ENCODE peak calls at places on chromosome 22, in six cellular contexts. P is SK-N-SH, M is transverse colon, V is stomach, L is HCT116, S is spleen. U is an unnamed sample. For H3K4me1, the result is how much of the 10 kb centered on the place peaks cover.

GRCh38 chr22:45552580-45553332 is 50.1 kb downstream of the FBLN1 start:
- DNase-seq in M (peak), S (no peak), P (peak), V (peak), L (no peak), U (no peak)

GRCh38 chr22:23446796-23447350 is 133.2 kb downstream of the IGLL1 start:
- DNase-seq in L (no peak), P (no peak), S (no peak), M (no peak), V (no peak), U (no peak)

GRCh38 chr22:37229805-37230672 is 14.0 kb downstream of the RAC2 start:
- DNase-seq in L (peak), V (peak), M (peak), S (peak), P (no peak), U (no peak)

GRCh38 chr22:26949193-26949592 is 291.8 kb downstream of the MIAT start:
- DNase-seq in V (no peak), L (no peak), S (no peak), P (no peak), M (no peak), U (no peak)

GRCh38 chr22:45450101-45450785 is 36.8 kb downstream of the RIBC2 start:
- DNase-seq in M (no peak), P (no peak), S (no peak), L (no peak), V (no peak), U (no peak)

GRCh38 chr22:32527756-32528155 is 53.1 kb downstream of the FBXO7 start:
- DNase-seq in V (no peak), P (no peak), L (no peak), M (no peak), S (no peak), U (no peak)

GRCh38 chr22:24937114-24937513 is 9.4 kb downstream of the LHFPL7 start:
- DNase-seq in P (peak), S (no peak), L (no peak), V (no peak), M (no peak), U (no peak)

GRCh38 chr22:46941958-46942815 is 179.7 kb downstream of the TBC1D22A start:
- DNase-seq in S (no peak), L (no peak), V (no peak), P (no peak), M (no peak), U (peak)

GRCh38 chr22:48647606-48648515 is 1179.8 kb downstream of the BRD1 start:
- DNase-seq in P (no peak), M (no peak), L (no peak), V (no peak), S (no peak), U (no peak)

GRCh38 chr22:41739576-41739975 is 40.3 kb downstream of the MEI1 start:
- DNase-seq in P (no peak), M (no peak), L (no peak), S (no peak), V (no peak), U (no peak)

GRCh38 chr22:46762238-46763050 is at the start of gene TBC1D22A:
- DNase-seq in L (peak), M (peak), P (peak), S (peak), V (peak), U (no peak)

GRCh38 chr22:17922925-17923898 is 101.1 kb downstream of the MICAL3 start:
- DNase-seq in P (no peak), M (no peak), L (no peak), S (no peak), V (no peak), U (no peak)

GRCh38 chr22:19882446-19883381 is 28.0 kb upstream of the GNB1L start:
- DNase-seq in P (peak), M (no peak), S (peak), V (no peak), L (no peak), U (no peak)

GRCh38 chr22:27397948-27398330 is 403.6 kb downstream of the MN1 start:
- DNase-seq in M (peak), P (no peak), L (no peak), S (no peak), V (peak), U (no peak)

GRCh38 chr22:24471570-24471969 is 23.6 kb upstream of the UPB1 start:
- DNase-seq in L (no peak), M (no peak), P (no peak), V (no peak), S (no peak), U (no peak)

GRCh38 chr22:37281646-37282384 is 493 bp upstream of the CYTH4 start:
- DNase-seq in P (no peak), V (no peak), M (no peak), L (no peak), S (no peak), U (no peak)

GRCh38 chr22:37558815-37559214 is 1.5 kb upstream of the CDC42EP1 start:
- DNase-seq in L (no peak), P (no peak), V (no peak), S (no peak), M (no peak), U (no peak)

GRCh38 chr22:24694971-24695928 is 79.3 kb downstream of the PIWIL3 start:
- DNase-seq in M (peak), L (no peak), V (no peak), P (no peak), S (no peak), U (no peak)

GRCh38 chr22:47036352-47036751 is 273.9 kb downstream of the TBC1D22A start:
- DNase-seq in P (no peak), S (peak), L (no peak), M (no peak), V (no peak), U (no peak)

GRCh38 chr22:46501701-46502100 is 35.7 kb downstream of the CELSR1 start:
- DNase-seq in M (no peak), P (no peak), V (no peak), L (no peak), S (no peak), U (no peak)

GRCh38 chr22:35178446-35178845 is 78.8 kb upstream of the HMGXB4 start:
- DNase-seq in V (no peak), M (no peak), S (no peak), L (no peak), P (no peak), U (no peak)

GRCh38 chr22:17785185-17786184 is 11.2 kb upstream of the BID start:
- DNase-seq in S (peak), V (peak), L (peak), M (peak), P (no peak), U (no peak)

GRCh38 chr22:47376901-47377520 is 614.6 kb downstream of the TBC1D22A start:
- DNase-seq in M (no peak), V (no peak), L (no peak), P (no peak), S (peak), U (no peak)

GRCh38 chr22:42662114-42663021 is 13.2 kb upstream of the CYB5R3 start:
- DNase-seq in V (peak), M (peak), S (peak), L (no peak), P (peak), U (no peak)

GRCh38 chr22:38467904-38468760 is at the start of gene KDELR3:
- DNase-seq in L (peak), S (peak), M (peak), P (peak), V (peak), U (no peak)

GRCh38 chr22:35074583-35074982 is 8.6 kb downstream of the ISX start:
- DNase-seq in M (no peak), P (no peak), S (no peak), L (no peak), V (no peak), U (no peak)

DNA sequence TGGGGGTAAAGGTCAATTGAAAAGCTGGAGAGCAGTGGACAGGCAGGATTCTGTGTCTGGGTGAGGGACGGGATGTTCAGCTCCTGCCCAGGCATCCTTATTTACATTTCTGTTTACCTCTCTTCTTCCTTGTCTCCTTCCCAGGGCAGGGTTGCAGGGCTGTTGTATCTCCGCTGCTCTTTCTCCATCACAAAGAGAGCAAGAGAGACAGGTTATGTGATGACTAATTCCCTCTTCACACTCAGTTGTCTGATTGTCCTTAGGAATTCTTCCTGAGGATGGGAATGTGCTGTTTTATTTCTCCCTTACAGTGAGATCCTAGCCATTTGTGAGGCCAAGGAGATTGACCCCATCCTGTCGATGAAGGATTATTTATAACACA is 104.9 kb downstream of the VPREB1 start:
- DNase-seq in M (no peak), V (no peak), L (no peak), P (no peak), S (no peak), U (no peak)
- TF ChIP-seq CTCF in M (no peak), V (no peak), L (no peak), P (no peak), S (no peak), U (no peak)

DNA sequence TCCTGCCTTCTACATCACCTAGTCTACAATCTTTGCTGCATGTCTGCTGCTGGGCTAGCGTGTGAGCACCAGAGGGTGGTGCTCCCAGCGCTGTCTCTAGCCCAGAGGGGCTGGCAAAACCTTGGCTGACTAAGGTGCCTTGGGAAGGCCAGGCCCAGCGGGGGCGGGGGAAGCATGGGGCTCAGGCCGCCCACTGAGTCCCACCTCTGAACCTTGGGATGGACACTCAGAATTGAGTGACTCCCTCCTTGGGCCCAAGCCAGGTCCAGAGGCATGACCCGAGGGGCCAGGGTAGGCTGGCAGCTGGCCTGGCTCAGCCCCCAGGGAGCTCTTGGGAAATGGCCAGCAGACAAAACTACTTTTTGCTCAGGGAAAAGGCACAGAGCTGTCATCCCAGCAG is 7.6 kb upstream of the GAL3ST1 start:
- DNase-seq in M (no peak), L (no peak), P (no peak), S (no peak), V (no peak), U (no peak)
- H3K4me1 ChIP-seq in M (under half), L (under half), P (under half), S (under half), V (under half), U (under half)

GRCh38 chr22:30325065-30325720 is 1.5 kb downstream of the TBC1D10A start:
- DNase-seq in M (peak), V (peak), P (no peak), L (no peak), S (no peak), U (no peak)
- TF ChIP-seq POLR2AphosphoS5 in M (peak), V (no peak), P (no peak), L (no peak), S (no peak), U (peak)

GRCh38 chr22:43884600-43885318 is 7.1 kb downstream of the PNPLA5 start:
- DNase-seq in V (peak), L (no peak), P (peak), S (peak), M (peak), U (no peak)
- TF ChIP-seq CTCF in V (peak), L (peak), P (peak), S (peak), M (peak), U (peak)

GRCh38 chr22:49937758-49938564 is 19.5 kb downstream of the CRELD2 start:
- DNase-seq in L (no peak), M (no peak), V (peak), S (peak), P (no peak), U (no peak)

GRCh38 chr22:49935561-49935960 is 17.1 kb downstream of the CRELD2 start:
- DNase-seq in M (no peak), S (no peak), L (no peak), P (peak), V (no peak), U (no peak)

GRCh38 chr22:49938565-49939136 is 20.2 kb downstream of the CRELD2 start:
- DNase-seq in V (peak), L (no peak), P (no peak), M (no peak), S (no peak), U (no peak)

GRCh38 chr22:49936018-49936972 is 17.9 kb downstream of the CRELD2 start:
- DNase-seq in P (peak), L (no peak), M (peak), S (peak), V (peak), U (no peak)

GRCh38 chr22:49936973-49937757 is 18.7 kb downstream of the CRELD2 start:
- DNase-seq in P (no peak), V (peak), S (no peak), M (no peak), L (no peak), U (no peak)
- H3K4me1 ChIP-seq in P (under half), V (half or more), S (half or more), M (under half), L (under half), U (half or more)

GRCh38 chr22:40487663-40488249 is 117.4 kb downstream of the SGSM3 start:
- DNase-seq in V (no peak), M (no peak), S (no peak), L (no peak), P (peak), U (no peak)

GRCh38 chr22:40486962-40487602 is 116.7 kb downstream of the SGSM3 start:
- DNase-seq in V (no peak), M (no peak), P (no peak), S (no peak), L (no peak), U (no peak)

GRCh38 chr22:40491990-40492631 is 121.7 kb downstream of the SGSM3 start:
- DNase-seq in L (no peak), V (no peak), M (no peak), S (no peak), P (no peak), U (no peak)
- TF ChIP-seq POLR2AphosphoS5 in L (no peak), V (no peak), M (no peak), S (no peak), P (no peak), U (no peak)

DNA sequence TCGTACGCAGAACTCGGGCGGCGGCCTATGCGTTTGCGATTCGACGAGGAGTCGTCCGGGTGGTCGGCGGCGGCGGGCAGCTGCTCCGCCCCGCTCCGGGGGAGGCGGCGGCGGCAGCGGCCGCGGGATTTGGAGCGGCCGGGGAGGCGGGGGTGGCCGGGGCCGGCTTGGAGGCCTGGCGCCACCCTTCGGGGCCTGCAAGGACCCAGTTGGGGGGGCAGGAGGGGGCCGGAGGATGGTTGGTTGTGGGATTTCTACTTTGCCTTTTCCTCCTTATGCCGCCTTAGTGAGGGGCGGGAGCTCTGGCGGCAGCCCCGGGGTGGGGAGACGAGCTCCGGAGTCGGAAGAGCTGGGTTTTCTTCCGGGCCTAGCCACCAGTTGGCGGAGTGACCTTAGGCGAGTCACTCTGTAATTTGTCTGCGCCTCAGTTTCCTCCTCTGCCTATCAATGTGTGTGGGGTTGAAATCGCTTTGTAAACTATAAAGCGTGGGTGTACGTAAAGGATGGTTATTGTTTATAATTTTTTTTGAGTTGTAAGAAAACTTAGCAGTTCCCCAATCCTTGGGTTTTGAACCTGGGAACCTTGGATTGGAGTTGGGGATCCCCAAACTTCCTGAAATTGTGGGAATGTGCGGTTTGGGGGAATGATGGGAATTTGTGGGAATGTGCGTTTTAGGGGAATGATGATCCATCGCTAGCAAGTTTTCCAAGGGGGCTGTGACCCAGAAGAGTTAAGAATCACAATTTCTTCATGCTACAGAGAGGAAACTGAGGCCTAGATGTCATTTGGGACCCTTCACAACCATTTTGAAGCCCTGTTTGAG is 679 bp downstream of the TUG1 start:
- DNase-seq in S (no peak), L (no peak), P (no peak), M (peak), V (peak), U (no peak)
- TF ChIP-seq CTCF in S (no peak), L (no peak), P (no peak), M (no peak), V (no peak), U (no peak)